ENCODE peak calls at places on chromosome 13, in four cellular contexts. K, D, W and C are unnamed samples. For H3K9me3, the result is how much of the 10 kb centered on the place peaks cover.

GRCh38 chr13:96690998-96691397 is 303.3 kb downstream of the OXGR1 start:
- DNase-seq in K (no peak), D (no peak), W (no peak), C (no peak)

GRCh38 chr13:98571955-98572662 is 4.8 kb downstream of the STK24 start:
- DNase-seq in K (no peak), D (peak), W (peak), C (no peak)

GRCh38 chr13:95296326-95296939 is 4.8 kb downstream of the ABCC4 start:
- DNase-seq in K (no peak), D (no peak), W (peak), C (no peak)

GRCh38 chr13:99766641-99767045 is 204.9 kb downstream of the ZIC5 start:
- DNase-seq in K (no peak), D (no peak), W (no peak), C (no peak)

GRCh38 chr13:25249001-25249543 is 38.2 kb downstream of the MTMR6 start:
- DNase-seq in K (no peak), D (no peak), W (peak), C (no peak)

GRCh38 chr13:35621989-35622388 is 145.5 kb upstream of the MAB21L1 start:
- DNase-seq in K (no peak), D (peak), W (peak), C (no peak)

GRCh38 chr13:61410669-61411297 is 4.9 kb downstream of the PCDH20 start:
- DNase-seq in K (no peak), D (no peak), W (no peak), C (no peak)

GRCh38 chr13:23610187-23610576 is 40.0 kb downstream of the TNFRSF19 start:
- DNase-seq in K (no peak), D (no peak), W (no peak), C (no peak)

GRCh38 chr13:25966086-25966485 is 85.7 kb downstream of the SHISA2 start:
- DNase-seq in K (no peak), D (no peak), W (no peak), C (no peak)

GRCh38 chr13:73248711-73249580 is 190.1 kb downstream of the KLF5 start:
- DNase-seq in K (peak), D (no peak), W (peak), C (no peak)

GRCh38 chr13:112444416-112445399 is 68.6 kb downstream of the SPACA7 start:
- DNase-seq in K (no peak), D (no peak), W (no peak), C (no peak)

DNA sequence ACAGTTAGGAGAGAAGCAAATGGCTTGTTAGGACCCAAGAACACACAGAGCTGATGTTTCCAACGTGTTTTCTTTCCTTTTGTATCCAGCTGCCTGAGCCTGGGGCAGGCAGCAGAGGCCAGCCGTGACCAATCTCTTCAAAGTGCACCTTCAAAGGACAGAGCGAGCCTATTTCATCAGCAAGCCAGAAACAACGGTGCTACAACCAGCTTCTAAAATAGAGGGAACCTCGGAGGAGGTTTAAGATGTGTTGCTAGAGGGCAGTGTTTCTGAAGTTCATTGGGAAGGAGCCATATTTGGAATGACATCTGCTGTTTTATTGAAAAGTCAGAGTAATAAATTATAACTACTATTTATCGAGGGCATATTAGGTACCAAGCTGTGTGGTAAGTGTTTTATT is 56.2 kb upstream of the RFC3 start:
- DNase-seq in K (peak), D (no peak), W (peak), C (no peak)
- H3K27ac ChIP-seq in K (peak), D (no peak), W (no peak), C (no peak)

GRCh38 chr13:100796463-100796862 is 121.9 kb upstream of the TMTC4 start:
- DNase-seq in K (no peak), D (no peak), W (no peak), C (no peak)
- H3K9me3 ChIP-seq in K (under half), D (under half), W (under half), C (under half)

GRCh38 chr13:51158365-51158764 is 47.3 kb upstream of the C13orf42 start:
- DNase-seq in K (no peak), D (no peak), W (no peak), C (no peak)

GRCh38 chr13:51153527-51153926 is 42.5 kb upstream of the C13orf42 start:
- DNase-seq in K (no peak), D (no peak), W (no peak), C (no peak)

GRCh38 chr13:51158923-51159322 is 47.8 kb upstream of the C13orf42 start:
- DNase-seq in K (no peak), D (no peak), W (no peak), C (no peak)

GRCh38 chr13:51154029-51154555 is 43.0 kb upstream of the C13orf42 start:
- DNase-seq in K (no peak), D (no peak), W (no peak), C (no peak)

GRCh38 chr13:51156666-51157065 is 45.6 kb upstream of the C13orf42 start:
- DNase-seq in K (no peak), D (no peak), W (no peak), C (no peak)
- TF ChIP-seq CTCF in K (no peak), D (no peak), W (no peak), C (no peak)

GRCh38 chr13:29165840-29166239 is 345.7 kb downstream of the MTUS2 start:
- DNase-seq in K (no peak), D (no peak), W (no peak), C (no peak)

GRCh38 chr13:29175245-29175873 is 355.2 kb downstream of the MTUS2 start:
- DNase-seq in K (no peak), D (no peak), W (no peak), C (no peak)

GRCh38 chr13:29174093-29174492 is 354.0 kb downstream of the MTUS2 start:
- DNase-seq in K (no peak), D (peak), W (no peak), C (no peak)

GRCh38 chr13:29170451-29171082 is 350.4 kb downstream of the MTUS2 start:
- DNase-seq in K (no peak), D (no peak), W (no peak), C (no peak)

GRCh38 chr13:29171244-29171643 is 351.1 kb downstream of the MTUS2 start:
- DNase-seq in K (no peak), D (no peak), W (no peak), C (no peak)
- H3K27ac ChIP-seq in K (no peak), D (no peak), W (no peak), C (no peak)